ENCODE peak calls at places on chromosomes 1 and 21, in five cellular contexts. One of them, this sample, is unnamed.

GRCh38 chr1:27968692-27969091 is 8.9 kb downstream of the XKR8 start:
- DNase-seq in A549: peak; percentile 41
- DNase-seq in HCT116: peak; percentile 75
- DNase-seq in K562: no peak
- DNase-seq in SK-N-SH: no peak
- DNase-seq in this sample: no peak

GRCh38 chr1:99457381-99458165 is 188.3 kb upstream of the PALMD start:
- DNase-seq in A549: peak; percentile 31
- DNase-seq in HCT116: no peak
- DNase-seq in K562: no peak
- DNase-seq in SK-N-SH: peak; percentile 27
- DNase-seq in this sample: no peak

GRCh38 chr1:6037338-6037762 is 8.3 kb upstream of the KCNAB2 start:
- DNase-seq in A549: no peak
- DNase-seq in HCT116: no peak
- DNase-seq in K562: no peak
- DNase-seq in SK-N-SH: peak; percentile 57
- DNase-seq in this sample: peak; percentile 30

GRCh38 chr1:166839600-166840308 is 479 bp downstream of the POGK start:
- DNase-seq in A549: peak; percentile 63
- DNase-seq in HCT116: no peak
- DNase-seq in K562: peak; percentile 62
- DNase-seq in SK-N-SH: peak; percentile 81
- DNase-seq in this sample: no peak

GRCh38 chr1:237387144-237387505 is 345.1 kb downstream of the RYR2 start:
- DNase-seq in A549: no peak
- DNase-seq in HCT116: no peak
- DNase-seq in K562: no peak
- DNase-seq in SK-N-SH: no peak
- DNase-seq in this sample: no peak

GRCh38 chr1:202131956-202132821 is 9.5 kb downstream of the GPR37L1 start:
- DNase-seq in A549: no peak
- DNase-seq in HCT116: no peak
- DNase-seq in K562: no peak
- DNase-seq in SK-N-SH: peak; percentile 19
- DNase-seq in this sample: no peak

GRCh38 chr1:221419513-221420088 is 322.3 kb downstream of the DUSP10 start:
- DNase-seq in A549: no peak
- DNase-seq in HCT116: no peak
- DNase-seq in K562: no peak
- DNase-seq in SK-N-SH: no peak
- DNase-seq in this sample: no peak

GRCh38 chr1:43975249-43975961 is 645 bp downstream of the ATP6V0B start:
- DNase-seq in A549: no peak
- DNase-seq in HCT116: no peak
- DNase-seq in K562: peak; percentile 70
- DNase-seq in SK-N-SH: no peak
- DNase-seq in this sample: peak; percentile 89

GRCh38 chr1:229434641-229435051 is 752 bp upstream of the ACTA1 start:
- DNase-seq in A549: no peak
- DNase-seq in HCT116: no peak
- DNase-seq in K562: no peak
- DNase-seq in SK-N-SH: peak; percentile 68
- DNase-seq in this sample: no peak

GRCh38 chr21:38902608-38903445 is 97.1 kb downstream of the ETS2 start:
- DNase-seq in A549: no peak
- DNase-seq in HCT116: no peak
- DNase-seq in K562: no peak
- DNase-seq in SK-N-SH: no peak
- DNase-seq in this sample: no peak

GRCh38 chr1:180912211-180912800 is 391 bp upstream of the KIAA1614 start:
- DNase-seq in A549: no peak
- DNase-seq in HCT116: no peak
- DNase-seq in K562: no peak
- DNase-seq in SK-N-SH: no peak
- DNase-seq in this sample: no peak

GRCh38 chr1:91864017-91864700 is 21.8 kb downstream of the TGFBR3 start:
- DNase-seq in A549: no peak
- DNase-seq in HCT116: no peak
- DNase-seq in K562: no peak
- DNase-seq in SK-N-SH: no peak
- DNase-seq in this sample: no peak

GRCh38 chr1:233790662-233791371 is 113.7 kb upstream of the SLC35F3 start:
- DNase-seq in A549: peak; percentile 75
- DNase-seq in HCT116: peak; percentile 43
- DNase-seq in K562: peak; percentile 86
- DNase-seq in SK-N-SH: peak; percentile 69
- DNase-seq in this sample: peak; percentile 13

GRCh38 chr1:201870397-201870796 is 18.3 kb upstream of the SHISA4 start:
- DNase-seq in A549: no peak
- DNase-seq in HCT116: no peak
- DNase-seq in K562: no peak
- DNase-seq in SK-N-SH: no peak
- DNase-seq in this sample: no peak

GRCh38 chr1:205709059-205709398 is 28.7 kb upstream of the SLC45A3 start:
- DNase-seq in A549: no peak
- DNase-seq in HCT116: no peak
- DNase-seq in K562: no peak
- DNase-seq in SK-N-SH: no peak
- DNase-seq in this sample: no peak

GRCh38 chr1:192575499-192576189 is at the start of gene RGS1:
- DNase-seq in A549: no peak
- DNase-seq in HCT116: no peak
- DNase-seq in K562: no peak
- DNase-seq in SK-N-SH: no peak
- DNase-seq in this sample: peak; percentile 70

GRCh38 chr1:113875714-113876113 is 4.2 kb upstream of the PTPN22 start:
- DNase-seq in A549: no peak
- DNase-seq in HCT116: no peak
- DNase-seq in K562: no peak
- DNase-seq in SK-N-SH: no peak
- DNase-seq in this sample: no peak

GRCh38 chr1:159091547-159092397 is 15.2 kb upstream of the AIM2 start:
- DNase-seq in A549: no peak
- DNase-seq in HCT116: no peak
- DNase-seq in K562: no peak
- DNase-seq in SK-N-SH: no peak
- DNase-seq in this sample: peak; percentile 86

GRCh38 chr1:17558541-17558940 is 19.0 kb downstream of the ARHGEF10L start:
- DNase-seq in A549: no peak
- DNase-seq in HCT116: no peak
- DNase-seq in K562: no peak
- DNase-seq in SK-N-SH: no peak
- DNase-seq in this sample: no peak

GRCh38 chr1:55250399-55251075 is 35.4 kb upstream of the USP24 start:
- DNase-seq in A549: no peak
- DNase-seq in HCT116: no peak
- DNase-seq in K562: no peak
- DNase-seq in SK-N-SH: no peak
- DNase-seq in this sample: no peak

GRCh38 chr1:54238353-54239040 is 38.5 kb downstream of the MRPL37 start:
- DNase-seq in A549: no peak
- DNase-seq in HCT116: no peak
- DNase-seq in K562: no peak
- DNase-seq in SK-N-SH: peak; percentile 24
- DNase-seq in this sample: peak; percentile 94

GRCh38 chr21:21064353-21064752 is 66.1 kb downstream of the NCAM2 start:
- DNase-seq in A549: no peak
- DNase-seq in HCT116: no peak
- DNase-seq in K562: no peak
- DNase-seq in SK-N-SH: no peak
- DNase-seq in this sample: no peak

GRCh38 chr1:162708286-162708685 is 76.0 kb downstream of the DDR2 start:
- DNase-seq in A549: no peak
- DNase-seq in HCT116: no peak
- DNase-seq in K562: no peak
- DNase-seq in SK-N-SH: no peak
- DNase-seq in this sample: no peak

GRCh38 chr1:2543543-2544092 is 12.6 kb upstream of the TNFRSF14 start:
- DNase-seq in A549: no peak
- DNase-seq in HCT116: no peak
- DNase-seq in K562: no peak
- DNase-seq in SK-N-SH: peak; percentile 82
- DNase-seq in this sample: no peak

GRCh38 chr1:64966158-64966963 is at the start of gene JAK1:
- DNase-seq in A549: peak; percentile 71
- DNase-seq in HCT116: no peak
- DNase-seq in K562: peak; percentile 98
- DNase-seq in SK-N-SH: peak; percentile 99
- DNase-seq in this sample: peak; percentile 68

GRCh38 chr1:53543771-53544695 is 84.8 kb downstream of the DMRTB1 start:
- DNase-seq in A549: no peak
- DNase-seq in HCT116: no peak
- DNase-seq in K562: no peak
- DNase-seq in SK-N-SH: peak; percentile 74
- DNase-seq in this sample: no peak

GRCh38 chr1:211735208-211736170 is 60.1 kb upstream of the NEK2 start:
- DNase-seq in A549: peak; percentile 95
- DNase-seq in HCT116: peak; percentile 95
- DNase-seq in K562: peak; percentile 66
- DNase-seq in SK-N-SH: peak; percentile 35
- DNase-seq in this sample: no peak
- H3K4me3 ChIP-seq in A549: peak overlapping the region; percentile 23
- H3K4me3 ChIP-seq in HCT116: peak overlapping the region; percentile 8
- H3K4me3 ChIP-seq in K562: no peak overlapping the region
- H3K4me3 ChIP-seq in SK-N-SH: no peak overlapping the region
- H3K4me3 ChIP-seq in this sample: no peak overlapping the region

DNA sequence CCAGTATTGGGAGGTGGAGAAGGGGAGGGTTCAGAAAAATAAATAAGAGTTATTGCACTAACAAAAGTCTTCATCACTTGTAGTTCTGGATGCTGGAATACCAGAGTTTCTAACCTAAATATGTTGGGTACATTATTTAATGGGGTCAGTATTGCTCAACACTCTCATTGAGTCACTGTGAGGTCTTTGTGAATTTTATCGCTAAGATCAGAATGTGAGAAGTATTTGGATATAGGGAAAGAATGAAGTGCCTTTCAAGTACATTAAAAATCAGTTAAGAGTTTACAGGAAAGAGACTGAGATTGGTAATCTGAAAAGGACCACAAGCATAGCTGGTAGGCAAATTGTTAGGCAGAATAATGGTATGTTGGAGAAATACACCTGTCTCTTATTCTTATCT is 8.9 kb downstream of the SNRPE start:
- DNase-seq in A549: no peak
- DNase-seq in HCT116: no peak
- DNase-seq in K562: no peak
- DNase-seq in SK-N-SH: no peak
- DNase-seq in this sample: no peak
- TF ChIP-seq REST in A549: no peak
- TF ChIP-seq REST in HCT116: no peak
- TF ChIP-seq REST in K562: no peak
- TF ChIP-seq REST in SK-N-SH: no peak
- TF ChIP-seq REST in this sample: no peak

GRCh38 chr1:87894041-87894440 is 565.4 kb downstream of the LMO4 start:
- DNase-seq in A549: no peak
- DNase-seq in HCT116: no peak
- DNase-seq in K562: no peak
- DNase-seq in SK-N-SH: no peak
- DNase-seq in this sample: no peak

GRCh38 chr1:87897486-87897885 is 568.8 kb downstream of the LMO4 start:
- DNase-seq in A549: no peak
- DNase-seq in HCT116: no peak
- DNase-seq in K562: no peak
- DNase-seq in SK-N-SH: no peak
- DNase-seq in this sample: no peak

GRCh38 chr1:87902830-87903614 is 574.3 kb downstream of the LMO4 start:
- DNase-seq in A549: peak; percentile 17
- DNase-seq in HCT116: no peak
- DNase-seq in K562: no peak
- DNase-seq in SK-N-SH: no peak
- DNase-seq in this sample: peak; percentile 45

GRCh38 chr1:87899746-87900145 is 571.1 kb downstream of the LMO4 start:
- DNase-seq in A549: no peak
- DNase-seq in HCT116: no peak
- DNase-seq in K562: no peak
- DNase-seq in SK-N-SH: no peak
- DNase-seq in this sample: no peak

DNA sequence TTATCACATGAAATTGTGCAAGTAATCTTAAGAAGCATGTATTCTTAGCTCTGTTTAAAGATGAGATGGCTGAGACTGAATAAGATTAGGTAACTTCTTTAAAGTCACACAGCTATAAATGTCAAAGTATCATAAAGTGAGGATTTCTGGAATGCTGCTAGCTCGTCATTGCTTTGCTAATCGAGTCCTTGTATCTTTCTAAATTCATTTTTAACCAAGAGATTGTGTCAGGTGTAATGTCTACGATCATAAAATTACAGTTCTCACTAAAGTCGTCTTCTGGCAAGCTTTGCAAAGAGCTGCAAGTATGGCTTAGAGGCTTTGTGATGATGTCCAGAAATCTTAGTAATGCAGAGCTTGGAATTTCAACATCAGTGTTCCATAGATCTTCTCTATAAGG is 569.7 kb downstream of the LMO4 start:
- DNase-seq in A549: no peak
- DNase-seq in HCT116: no peak
- DNase-seq in K562: no peak
- DNase-seq in SK-N-SH: no peak
- DNase-seq in this sample: no peak
- H3K4me3 ChIP-seq in A549: no peak overlapping the region
- H3K4me3 ChIP-seq in HCT116: no peak overlapping the region
- H3K4me3 ChIP-seq in K562: no peak overlapping the region
- H3K4me3 ChIP-seq in SK-N-SH: no peak overlapping the region
- H3K4me3 ChIP-seq in this sample: no peak overlapping the region

GRCh38 chr1:63954187-63954586 is 180.4 kb downstream of the ROR1 start:
- DNase-seq in A549: peak; percentile 10
- DNase-seq in HCT116: no peak
- DNase-seq in K562: no peak
- DNase-seq in SK-N-SH: no peak
- DNase-seq in this sample: no peak

GRCh38 chr1:63951076-63951946 is 177.5 kb downstream of the ROR1 start:
- DNase-seq in A549: no peak
- DNase-seq in HCT116: no peak
- DNase-seq in K562: no peak
- DNase-seq in SK-N-SH: no peak
- DNase-seq in this sample: no peak

GRCh38 chr1:63960326-63960725 is 186.5 kb downstream of the ROR1 start:
- DNase-seq in A549: no peak
- DNase-seq in HCT116: no peak
- DNase-seq in K562: no peak
- DNase-seq in SK-N-SH: no peak
- DNase-seq in this sample: no peak

GRCh38 chr1:63958556-63958955 is 184.7 kb downstream of the ROR1 start:
- DNase-seq in A549: no peak
- DNase-seq in HCT116: no peak
- DNase-seq in K562: no peak
- DNase-seq in SK-N-SH: no peak
- DNase-seq in this sample: no peak

DNA sequence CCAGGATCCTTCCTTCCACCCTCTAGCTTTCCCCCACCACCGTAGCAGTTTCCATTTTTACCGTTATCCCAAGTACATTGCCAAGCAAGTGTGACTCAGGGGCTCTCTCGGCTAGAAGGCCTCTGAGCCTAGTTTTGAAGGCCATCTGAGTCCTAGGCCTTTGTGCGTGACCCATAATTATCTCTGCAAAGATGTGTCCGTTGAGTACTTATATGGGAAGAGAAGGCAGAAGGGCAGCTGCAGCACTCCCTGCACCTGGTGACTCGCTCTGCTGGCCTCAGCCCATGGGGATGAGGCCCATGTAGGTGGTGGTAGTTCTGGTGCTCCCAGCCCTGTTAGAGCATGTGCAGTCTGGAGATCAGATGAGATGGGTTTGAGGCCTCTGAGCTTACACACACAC is 181.9 kb downstream of the ROR1 start:
- DNase-seq in A549: no peak
- DNase-seq in HCT116: no peak
- DNase-seq in K562: no peak
- DNase-seq in SK-N-SH: no peak
- DNase-seq in this sample: no peak
- TF ChIP-seq REST in A549: no peak
- TF ChIP-seq REST in HCT116: no peak
- TF ChIP-seq REST in K562: no peak
- TF ChIP-seq REST in SK-N-SH: no peak
- TF ChIP-seq REST in this sample: no peak

This sample was measured in HL-60.